ENCODE peak calls at places on chromosomes 16 and 17, in nine cellular contexts. I, R, O, X, H, D, J, C and A are unnamed samples.

GRCh38 chr16:66020642-66021041 is 345.8 kb upstream of the CDH5 start:
- DNase-seq in J (no peak), I (no peak), X (no peak), R (no peak), C (no peak), D (no peak), O (no peak), H (peak; percentile 19), A (no peak)

GRCh38 chr16:11669380-11670146 is 1.3 kb downstream of the SNN start:
- DNase-seq in X (no peak), C (no peak), O (no peak), I (peak; percentile 74), R (no peak), J (peak; percentile 79), H (peak; percentile 65), D (no peak), A (no peak)

GRCh38 chr16:24670623-24671454 is 58.6 kb upstream of the TNRC6A start:
- DNase-seq in D (no peak), O (no peak), I (peak; percentile 49), R (no peak), H (peak; percentile 48), C (no peak), X (no peak), J (peak; percentile 43), A (peak; percentile 49)

GRCh38 chr16:73713301-73713700 is 583.3 kb upstream of the PSMD7 start:
- DNase-seq in D (no peak), H (no peak), R (no peak), I (no peak), J (no peak), O (no peak), C (no peak), X (no peak), A (no peak)

GRCh38 chr16:84825896-84826557 is 6.2 kb downstream of the CRISPLD2 start:
- DNase-seq in D (no peak), C (no peak), R (no peak), J (no peak), H (no peak), I (no peak), X (no peak), O (no peak), A (no peak)

GRCh38 chr17:45889579-45889978 is 4.8 kb upstream of the MAPT start:
- DNase-seq in R (peak; percentile 6), O (no peak), X (no peak), C (no peak), H (no peak), D (no peak), I (no peak), J (no peak), A (no peak)

GRCh38 chr17:51454456-51454978 is 194.2 kb downstream of the UTP18 start:
- DNase-seq in C (no peak), R (no peak), H (no peak), I (no peak), J (no peak), X (no peak), O (no peak), D (no peak), A (no peak)

GRCh38 chr17:72600934-72601333 is 480.1 kb downstream of the SOX9 start:
- DNase-seq in D (no peak), O (no peak), J (no peak), I (no peak), R (no peak), H (no peak), C (no peak), X (no peak), A (no peak)

GRCh38 chr17:36657763-36658490 is 56.5 kb downstream of the MRM1 start:
- DNase-seq in R (no peak), H (peak; percentile 39), J (no peak), I (no peak), C (no peak), O (no peak), X (no peak), D (no peak), A (no peak)

GRCh38 chr17:47687748-47688147 is 6.2 kb upstream of the TBKBP1 start:
- DNase-seq in I (no peak), R (no peak), D (no peak), O (no peak), H (no peak), X (no peak), J (no peak), C (no peak), A (no peak)

GRCh38 chr17:45013021-45013997 is 38.1 kb downstream of the DCAKD start:
- DNase-seq in O (no peak), C (no peak), H (no peak), I (no peak), R (no peak), X (no peak), J (no peak), D (no peak), A (no peak)

GRCh38 chr17:36629252-36629847 is 28.0 kb downstream of the MRM1 start:
- DNase-seq in O (peak; percentile 82), C (peak; percentile 73), H (peak; percentile 87), J (peak; percentile 67), R (peak; percentile 92), D (no peak), X (peak; percentile 79), I (peak; percentile 71), A (no peak)

GRCh38 chr17:4849011-4849536 is 15.9 kb downstream of the MINK1 start:
- DNase-seq in C (no peak), D (no peak), R (peak; percentile 70), H (peak; percentile 14), J (no peak), I (no peak), O (peak; percentile 65), X (no peak), A (peak; percentile 67)

GRCh38 chr16:87463722-87464690 is 28.8 kb downstream of the ZCCHC14 start:
- DNase-seq in H (peak; percentile 56), X (peak; percentile 17), D (no peak), R (no peak), O (no peak), I (no peak), C (no peak), J (peak; percentile 59), A (no peak)

GRCh38 chr16:66403531-66404145 is 23.5 kb upstream of the BEAN1 start:
- DNase-seq in H (no peak), C (no peak), O (no peak), I (no peak), X (no peak), R (no peak), D (no peak), J (no peak), A (no peak)

GRCh38 chr17:69715656-69716055 is 301.2 kb downstream of the MAP2K6 start:
- DNase-seq in D (no peak), H (no peak), C (no peak), J (no peak), O (no peak), X (no peak), R (no peak), I (no peak), A (no peak)

GRCh38 chr17:75996665-75997590 is 3.7 kb upstream of the CDK3 start:
- DNase-seq in R (peak; percentile 88), I (no peak), O (peak; percentile 89), H (peak; percentile 63), D (no peak), J (peak; percentile 71), C (no peak), X (no peak), A (no peak)

GRCh38 chr16:2497116-2497630 is 16.6 kb upstream of the ATP6V0C start:
- DNase-seq in C (no peak), D (no peak), R (no peak), J (no peak), H (no peak), I (peak; percentile 77), O (no peak), X (no peak), A (no peak)

GRCh38 chr16:30406911-30407793 is at the start of gene ZNF771:
- DNase-seq in X (peak; percentile 86), C (peak; percentile 93), O (peak; percentile 89), H (peak; percentile 93), I (peak; percentile 96), R (peak; percentile 93), J (peak; percentile 93), D (no peak), A (peak; percentile 69)

GRCh38 chr16:10992797-10993196 is 48.4 kb downstream of the CLEC16A start:
- DNase-seq in D (no peak), O (no peak), I (peak; percentile 62), X (peak; percentile 13), C (no peak), J (no peak), H (no peak), R (peak; percentile 24), A (no peak)

GRCh38 chr17:48840441-48840840 is 9.6 kb downstream of the CALCOCO2 start:
- DNase-seq in I (no peak), R (no peak), H (no peak), C (no peak), O (no peak), D (no peak), X (no peak), J (no peak), A (no peak)

GRCh38 chr16:53456625-53457024 is 22.4 kb downstream of the RBL2 start:
- DNase-seq in C (no peak), X (no peak), I (no peak), J (no peak), H (no peak), D (no peak), R (no peak), O (no peak), A (no peak)

GRCh38 chr17:13885953-13886889 is 183.1 kb upstream of the COX10 start:
- DNase-seq in X (no peak), D (no peak), O (no peak), I (no peak), C (no peak), J (no peak), H (no peak), R (no peak), A (no peak)

GRCh38 chr16:17942067-17942466 is 394.5 kb downstream of the NPIPA8 start:
- DNase-seq in O (no peak), H (no peak), R (no peak), J (no peak), D (no peak), X (no peak), C (no peak), I (no peak), A (no peak)

GRCh38 chr16:30902070-30902972 is 5.9 kb downstream of the CTF1 start:
- DNase-seq in H (peak; percentile 85), X (peak; percentile 41), O (no peak), I (peak; percentile 74), C (peak; percentile 29), D (no peak), R (peak; percentile 62), J (peak; percentile 75), A (peak; percentile 42)

GRCh38 chr17:42276359-42276608 is at the start of gene STAT5B:
- DNase-seq in D (no peak), O (no peak), C (peak; percentile 47), J (peak; percentile 67), X (peak; percentile 60), R (peak; percentile 63), I (peak; percentile 81), H (peak; percentile 91), A (peak; percentile 30)

GRCh38 chr17:1398900-1399299 is 1.1 kb downstream of the YWHAE start:
- DNase-seq in H (no peak), D (no peak), J (no peak), I (no peak), R (peak; percentile 12), X (no peak), O (no peak), C (no peak), A (no peak)

GRCh38 chr17:79930786-79931516 is 91.7 kb upstream of the CBX4 start:
- DNase-seq in I (no peak), C (no peak), J (no peak), O (no peak), D (no peak), H (no peak), X (no peak), R (no peak), A (no peak)

GRCh38 chr16:15644306-15644961 is 1.5 kb upstream of the MARF1 start:
- DNase-seq in O (peak; percentile 73), D (no peak), J (no peak), R (no peak), C (no peak), I (no peak), X (no peak), H (no peak), A (no peak)

GRCh38 chr17:43645765-43646481 is 15.8 kb downstream of the MEOX1 start:
- DNase-seq in I (peak; percentile 88), C (no peak), R (no peak), J (peak; percentile 50), H (no peak), X (no peak), O (no peak), D (no peak), A (no peak)

GRCh38 chr16:1862394-1862793 is 9.6 kb downstream of the MEIOB start:
- DNase-seq in O (no peak), I (no peak), J (no peak), C (no peak), X (no peak), R (no peak), D (no peak), H (no peak), A (no peak)